ENCODE peak calls at places on chromosomes 5 and 9, in nine cellular contexts. One of them, this sample, is unnamed.

GRCh38 chr9:123049589-123050222 is 16.2 kb downstream of the GPR21 start:
- DNase-seq in NCI-H774: no peak
- DNase-seq in NCI-H1417: no peak
- DNase-seq in epithelial cell of esophagus: no peak
- DNase-seq in myocyte: peak
- DNase-seq in body of pancreas: peak
- DNase-seq in SK-N-DZ: no peak
- DNase-seq in activated effector memory CD4-positive, alpha-beta T cell treated with anti-CD3 and anti-CD28 coated beads, Interleukin-2, amount 50 U/mL, for 16 hours: no peak
- DNase-seq in stimulated activated CD8-positive, alpha-beta memory T cell treated with anti-CD3 and anti-CD28 coated beads, Interleukin-2, amount 100 ng/mL, for 1 hour: no peak
- DNase-seq in this sample: no peak

GRCh38 chr9:114894206-114894605 is 36.2 kb downstream of the TNFSF8 start:
- DNase-seq in activated effector memory CD4-positive, alpha-beta T cell treated with anti-CD3 and anti-CD28 coated beads, Interleukin-2, amount 50 U/mL, for 16 hours: no peak
- DNase-seq in epithelial cell of esophagus: no peak
- DNase-seq in SK-N-DZ: no peak
- DNase-seq in myocyte: no peak
- DNase-seq in stimulated activated CD8-positive, alpha-beta memory T cell treated with anti-CD3 and anti-CD28 coated beads, Interleukin-2, amount 100 ng/mL, for 1 hour: no peak
- DNase-seq in NCI-H1417: no peak
- DNase-seq in body of pancreas: no peak
- DNase-seq in NCI-H774: no peak
- DNase-seq in this sample: no peak

GRCh38 chr9:114507726-114508125 is 2.5 kb upstream of the WHRN start:
- DNase-seq in epithelial cell of esophagus: peak
- DNase-seq in activated effector memory CD4-positive, alpha-beta T cell treated with anti-CD3 and anti-CD28 coated beads, Interleukin-2, amount 50 U/mL, for 16 hours: no peak
- DNase-seq in stimulated activated CD8-positive, alpha-beta memory T cell treated with anti-CD3 and anti-CD28 coated beads, Interleukin-2, amount 100 ng/mL, for 1 hour: no peak
- DNase-seq in NCI-H1417: no peak
- DNase-seq in NCI-H774: no peak
- DNase-seq in body of pancreas: no peak
- DNase-seq in myocyte: peak
- DNase-seq in SK-N-DZ: no peak
- DNase-seq in this sample: peak

GRCh38 chr5:144194148-144194547 is 23.5 kb downstream of the KCTD16 start:
- DNase-seq in epithelial cell of esophagus: no peak
- DNase-seq in NCI-H774: no peak
- DNase-seq in NCI-H1417: no peak
- DNase-seq in stimulated activated CD8-positive, alpha-beta memory T cell treated with anti-CD3 and anti-CD28 coated beads, Interleukin-2, amount 100 ng/mL, for 1 hour: no peak
- DNase-seq in SK-N-DZ: no peak
- DNase-seq in activated effector memory CD4-positive, alpha-beta T cell treated with anti-CD3 and anti-CD28 coated beads, Interleukin-2, amount 50 U/mL, for 16 hours: no peak
- DNase-seq in myocyte: no peak
- DNase-seq in body of pancreas: no peak
- DNase-seq in this sample: no peak

GRCh38 chr5:68424799-68425537 is 209.4 kb downstream of the PIK3R1 start:
- DNase-seq in NCI-H1417: no peak
- DNase-seq in NCI-H774: no peak
- DNase-seq in epithelial cell of esophagus: peak
- DNase-seq in SK-N-DZ: no peak
- DNase-seq in stimulated activated CD8-positive, alpha-beta memory T cell treated with anti-CD3 and anti-CD28 coated beads, Interleukin-2, amount 100 ng/mL, for 1 hour: no peak
- DNase-seq in body of pancreas: no peak
- DNase-seq in activated effector memory CD4-positive, alpha-beta T cell treated with anti-CD3 and anti-CD28 coated beads, Interleukin-2, amount 50 U/mL, for 16 hours: no peak
- DNase-seq in myocyte: peak
- DNase-seq in this sample: peak

GRCh38 chr9:127930298-127931091 is at the start of gene PIP5KL1:
- DNase-seq in myocyte: peak
- DNase-seq in body of pancreas: peak
- DNase-seq in SK-N-DZ: peak
- DNase-seq in stimulated activated CD8-positive, alpha-beta memory T cell treated with anti-CD3 and anti-CD28 coated beads, Interleukin-2, amount 100 ng/mL, for 1 hour: peak
- DNase-seq in NCI-H1417: peak
- DNase-seq in epithelial cell of esophagus: peak
- DNase-seq in NCI-H774: peak
- DNase-seq in activated effector memory CD4-positive, alpha-beta T cell treated with anti-CD3 and anti-CD28 coated beads, Interleukin-2, amount 50 U/mL, for 16 hours: peak
- DNase-seq in this sample: peak

GRCh38 chr5:91361055-91361701 is 21.9 kb downstream of the ARRDC3 start:
- DNase-seq in stimulated activated CD8-positive, alpha-beta memory T cell treated with anti-CD3 and anti-CD28 coated beads, Interleukin-2, amount 100 ng/mL, for 1 hour: no peak
- DNase-seq in NCI-H774: no peak
- DNase-seq in body of pancreas: no peak
- DNase-seq in myocyte: peak
- DNase-seq in NCI-H1417: no peak
- DNase-seq in activated effector memory CD4-positive, alpha-beta T cell treated with anti-CD3 and anti-CD28 coated beads, Interleukin-2, amount 50 U/mL, for 16 hours: no peak
- DNase-seq in epithelial cell of esophagus: no peak
- DNase-seq in SK-N-DZ: no peak
- DNase-seq in this sample: peak

GRCh38 chr5:132022737-132023136 is 11.3 kb upstream of the ACSL6 start:
- DNase-seq in activated effector memory CD4-positive, alpha-beta T cell treated with anti-CD3 and anti-CD28 coated beads, Interleukin-2, amount 50 U/mL, for 16 hours: peak
- DNase-seq in NCI-H1417: no peak
- DNase-seq in SK-N-DZ: no peak
- DNase-seq in stimulated activated CD8-positive, alpha-beta memory T cell treated with anti-CD3 and anti-CD28 coated beads, Interleukin-2, amount 100 ng/mL, for 1 hour: no peak
- DNase-seq in epithelial cell of esophagus: no peak
- DNase-seq in myocyte: no peak
- DNase-seq in NCI-H774: no peak
- DNase-seq in body of pancreas: no peak
- DNase-seq in this sample: peak

GRCh38 chr9:127422133-127422782 is 1.9 kb upstream of the ZNF79 start:
- DNase-seq in epithelial cell of esophagus: no peak
- DNase-seq in SK-N-DZ: no peak
- DNase-seq in activated effector memory CD4-positive, alpha-beta T cell treated with anti-CD3 and anti-CD28 coated beads, Interleukin-2, amount 50 U/mL, for 16 hours: no peak
- DNase-seq in myocyte: no peak
- DNase-seq in NCI-H1417: no peak
- DNase-seq in body of pancreas: no peak
- DNase-seq in NCI-H774: no peak
- DNase-seq in stimulated activated CD8-positive, alpha-beta memory T cell treated with anti-CD3 and anti-CD28 coated beads, Interleukin-2, amount 100 ng/mL, for 1 hour: no peak
- DNase-seq in this sample: no peak

GRCh38 chr5:93791520-93791972 is 50.1 kb upstream of the POU5F2 start:
- DNase-seq in stimulated activated CD8-positive, alpha-beta memory T cell treated with anti-CD3 and anti-CD28 coated beads, Interleukin-2, amount 100 ng/mL, for 1 hour: no peak
- DNase-seq in myocyte: peak
- DNase-seq in NCI-H1417: peak
- DNase-seq in epithelial cell of esophagus: no peak
- DNase-seq in activated effector memory CD4-positive, alpha-beta T cell treated with anti-CD3 and anti-CD28 coated beads, Interleukin-2, amount 50 U/mL, for 16 hours: no peak
- DNase-seq in SK-N-DZ: no peak
- DNase-seq in NCI-H774: peak
- DNase-seq in body of pancreas: no peak
- DNase-seq in this sample: no peak

GRCh38 chr5:55593115-55593472 is 58.3 kb upstream of the PLPP1 start:
- DNase-seq in myocyte: peak
- DNase-seq in NCI-H774: no peak
- DNase-seq in stimulated activated CD8-positive, alpha-beta memory T cell treated with anti-CD3 and anti-CD28 coated beads, Interleukin-2, amount 100 ng/mL, for 1 hour: no peak
- DNase-seq in activated effector memory CD4-positive, alpha-beta T cell treated with anti-CD3 and anti-CD28 coated beads, Interleukin-2, amount 50 U/mL, for 16 hours: no peak
- DNase-seq in epithelial cell of esophagus: peak
- DNase-seq in SK-N-DZ: no peak
- DNase-seq in NCI-H1417: peak
- DNase-seq in body of pancreas: no peak
- DNase-seq in this sample: peak

GRCh38 chr5:40490464-40491083 is 189.1 kb upstream of the PTGER4 start:
- DNase-seq in NCI-H774: no peak
- DNase-seq in SK-N-DZ: no peak
- DNase-seq in myocyte: no peak
- DNase-seq in activated effector memory CD4-positive, alpha-beta T cell treated with anti-CD3 and anti-CD28 coated beads, Interleukin-2, amount 50 U/mL, for 16 hours: no peak
- DNase-seq in stimulated activated CD8-positive, alpha-beta memory T cell treated with anti-CD3 and anti-CD28 coated beads, Interleukin-2, amount 100 ng/mL, for 1 hour: no peak
- DNase-seq in epithelial cell of esophagus: no peak
- DNase-seq in NCI-H1417: no peak
- DNase-seq in body of pancreas: no peak
- DNase-seq in this sample: no peak

GRCh38 chr5:123438902-123439301 is 15.7 kb upstream of the CEP120 start:
- DNase-seq in body of pancreas: peak
- DNase-seq in epithelial cell of esophagus: peak
- DNase-seq in myocyte: no peak
- DNase-seq in stimulated activated CD8-positive, alpha-beta memory T cell treated with anti-CD3 and anti-CD28 coated beads, Interleukin-2, amount 100 ng/mL, for 1 hour: no peak
- DNase-seq in activated effector memory CD4-positive, alpha-beta T cell treated with anti-CD3 and anti-CD28 coated beads, Interleukin-2, amount 50 U/mL, for 16 hours: no peak
- DNase-seq in SK-N-DZ: no peak
- DNase-seq in NCI-H774: no peak
- DNase-seq in NCI-H1417: no peak
- DNase-seq in this sample: peak

GRCh38 chr5:173853370-173854131 is 34.6 kb upstream of the CPEB4 start:
- DNase-seq in NCI-H1417: no peak
- DNase-seq in epithelial cell of esophagus: no peak
- DNase-seq in NCI-H774: no peak
- DNase-seq in myocyte: no peak
- DNase-seq in activated effector memory CD4-positive, alpha-beta T cell treated with anti-CD3 and anti-CD28 coated beads, Interleukin-2, amount 50 U/mL, for 16 hours: no peak
- DNase-seq in stimulated activated CD8-positive, alpha-beta memory T cell treated with anti-CD3 and anti-CD28 coated beads, Interleukin-2, amount 100 ng/mL, for 1 hour: no peak
- DNase-seq in SK-N-DZ: no peak
- DNase-seq in body of pancreas: no peak
- DNase-seq in this sample: no peak

GRCh38 chr5:131536211-131536826 is 98.7 kb downstream of the RAPGEF6 start:
- DNase-seq in NCI-H1417: peak
- DNase-seq in activated effector memory CD4-positive, alpha-beta T cell treated with anti-CD3 and anti-CD28 coated beads, Interleukin-2, amount 50 U/mL, for 16 hours: no peak
- DNase-seq in epithelial cell of esophagus: no peak
- DNase-seq in stimulated activated CD8-positive, alpha-beta memory T cell treated with anti-CD3 and anti-CD28 coated beads, Interleukin-2, amount 100 ng/mL, for 1 hour: no peak
- DNase-seq in NCI-H774: peak
- DNase-seq in body of pancreas: no peak
- DNase-seq in SK-N-DZ: peak
- DNase-seq in myocyte: peak
- DNase-seq in this sample: no peak

GRCh38 chr9:88777498-88778312 is 213.6 kb upstream of the S1PR3 start:
- DNase-seq in activated effector memory CD4-positive, alpha-beta T cell treated with anti-CD3 and anti-CD28 coated beads, Interleukin-2, amount 50 U/mL, for 16 hours: no peak
- DNase-seq in myocyte: no peak
- DNase-seq in stimulated activated CD8-positive, alpha-beta memory T cell treated with anti-CD3 and anti-CD28 coated beads, Interleukin-2, amount 100 ng/mL, for 1 hour: no peak
- DNase-seq in body of pancreas: no peak
- DNase-seq in SK-N-DZ: no peak
- DNase-seq in NCI-H774: no peak
- DNase-seq in epithelial cell of esophagus: peak
- DNase-seq in NCI-H1417: no peak
- DNase-seq in this sample: no peak

GRCh38 chr5:139552893-139553575 is 8.1 kb upstream of the UBE2D2 start:
- DNase-seq in myocyte: peak
- DNase-seq in NCI-H1417: no peak
- DNase-seq in SK-N-DZ: no peak
- DNase-seq in activated effector memory CD4-positive, alpha-beta T cell treated with anti-CD3 and anti-CD28 coated beads, Interleukin-2, amount 50 U/mL, for 16 hours: no peak
- DNase-seq in stimulated activated CD8-positive, alpha-beta memory T cell treated with anti-CD3 and anti-CD28 coated beads, Interleukin-2, amount 100 ng/mL, for 1 hour: no peak
- DNase-seq in epithelial cell of esophagus: no peak
- DNase-seq in NCI-H774: no peak
- DNase-seq in body of pancreas: no peak
- DNase-seq in this sample: no peak

GRCh38 chr5:151005187-151005974 is 15.0 kb upstream of the GPX3 start:
- DNase-seq in stimulated activated CD8-positive, alpha-beta memory T cell treated with anti-CD3 and anti-CD28 coated beads, Interleukin-2, amount 100 ng/mL, for 1 hour: no peak
- DNase-seq in SK-N-DZ: no peak
- DNase-seq in activated effector memory CD4-positive, alpha-beta T cell treated with anti-CD3 and anti-CD28 coated beads, Interleukin-2, amount 50 U/mL, for 16 hours: no peak
- DNase-seq in NCI-H1417: no peak
- DNase-seq in myocyte: peak
- DNase-seq in body of pancreas: no peak
- DNase-seq in NCI-H774: no peak
- DNase-seq in epithelial cell of esophagus: no peak
- DNase-seq in this sample: no peak

GRCh38 chr5:32210151-32210550 is 36.0 kb upstream of the GOLPH3 start:
- DNase-seq in NCI-H774: no peak
- DNase-seq in NCI-H1417: no peak
- DNase-seq in SK-N-DZ: no peak
- DNase-seq in body of pancreas: no peak
- DNase-seq in myocyte: no peak
- DNase-seq in activated effector memory CD4-positive, alpha-beta T cell treated with anti-CD3 and anti-CD28 coated beads, Interleukin-2, amount 50 U/mL, for 16 hours: no peak
- DNase-seq in stimulated activated CD8-positive, alpha-beta memory T cell treated with anti-CD3 and anti-CD28 coated beads, Interleukin-2, amount 100 ng/mL, for 1 hour: no peak
- DNase-seq in epithelial cell of esophagus: no peak
- DNase-seq in this sample: no peak

GRCh38 chr5:139271201-139272027 is 22.1 kb upstream of the MATR3 start:
- DNase-seq in activated effector memory CD4-positive, alpha-beta T cell treated with anti-CD3 and anti-CD28 coated beads, Interleukin-2, amount 50 U/mL, for 16 hours: no peak
- DNase-seq in NCI-H1417: no peak
- DNase-seq in NCI-H774: peak
- DNase-seq in SK-N-DZ: no peak
- DNase-seq in body of pancreas: peak
- DNase-seq in myocyte: peak
- DNase-seq in epithelial cell of esophagus: peak
- DNase-seq in stimulated activated CD8-positive, alpha-beta memory T cell treated with anti-CD3 and anti-CD28 coated beads, Interleukin-2, amount 100 ng/mL, for 1 hour: no peak
- DNase-seq in this sample: peak

GRCh38 chr9:71985070-71985956 is 73.9 kb downstream of the C9orf85 start:
- DNase-seq in NCI-H774: no peak
- DNase-seq in myocyte: no peak
- DNase-seq in NCI-H1417: no peak
- DNase-seq in epithelial cell of esophagus: peak
- DNase-seq in body of pancreas: no peak
- DNase-seq in stimulated activated CD8-positive, alpha-beta memory T cell treated with anti-CD3 and anti-CD28 coated beads, Interleukin-2, amount 100 ng/mL, for 1 hour: no peak
- DNase-seq in activated effector memory CD4-positive, alpha-beta T cell treated with anti-CD3 and anti-CD28 coated beads, Interleukin-2, amount 50 U/mL, for 16 hours: no peak
- DNase-seq in SK-N-DZ: no peak
- DNase-seq in this sample: no peak

GRCh38 chr9:127423591-127423933 is 620 bp upstream of the ZNF79 start:
- DNase-seq in SK-N-DZ: no peak
- DNase-seq in activated effector memory CD4-positive, alpha-beta T cell treated with anti-CD3 and anti-CD28 coated beads, Interleukin-2, amount 50 U/mL, for 16 hours: no peak
- DNase-seq in body of pancreas: no peak
- DNase-seq in stimulated activated CD8-positive, alpha-beta memory T cell treated with anti-CD3 and anti-CD28 coated beads, Interleukin-2, amount 100 ng/mL, for 1 hour: no peak
- DNase-seq in NCI-H1417: no peak
- DNase-seq in epithelial cell of esophagus: no peak
- DNase-seq in NCI-H774: no peak
- DNase-seq in myocyte: no peak
- DNase-seq in this sample: no peak

GRCh38 chr9:76161546-76161945 is 232.7 kb downstream of the RFK start:
- DNase-seq in SK-N-DZ: peak
- DNase-seq in myocyte: peak
- DNase-seq in body of pancreas: no peak
- DNase-seq in epithelial cell of esophagus: no peak
- DNase-seq in stimulated activated CD8-positive, alpha-beta memory T cell treated with anti-CD3 and anti-CD28 coated beads, Interleukin-2, amount 100 ng/mL, for 1 hour: no peak
- DNase-seq in NCI-H774: no peak
- DNase-seq in NCI-H1417: no peak
- DNase-seq in activated effector memory CD4-positive, alpha-beta T cell treated with anti-CD3 and anti-CD28 coated beads, Interleukin-2, amount 50 U/mL, for 16 hours: no peak
- DNase-seq in this sample: no peak

GRCh38 chr9:116686693-116687073 is 422 bp upstream of the TRIM32 start:
- DNase-seq in SK-N-DZ: no peak
- DNase-seq in epithelial cell of esophagus: no peak
- DNase-seq in myocyte: no peak
- DNase-seq in body of pancreas: no peak
- DNase-seq in NCI-H774: no peak
- DNase-seq in stimulated activated CD8-positive, alpha-beta memory T cell treated with anti-CD3 and anti-CD28 coated beads, Interleukin-2, amount 100 ng/mL, for 1 hour: no peak
- DNase-seq in activated effector memory CD4-positive, alpha-beta T cell treated with anti-CD3 and anti-CD28 coated beads, Interleukin-2, amount 50 U/mL, for 16 hours: no peak
- DNase-seq in NCI-H1417: no peak
- DNase-seq in this sample: no peak

GRCh38 chr9:137279741-137280477 is 2.4 kb downstream of the TOR4A start:
- DNase-seq in myocyte: no peak
- DNase-seq in SK-N-DZ: peak
- DNase-seq in NCI-H1417: no peak
- DNase-seq in stimulated activated CD8-positive, alpha-beta memory T cell treated with anti-CD3 and anti-CD28 coated beads, Interleukin-2, amount 100 ng/mL, for 1 hour: no peak
- DNase-seq in epithelial cell of esophagus: no peak
- DNase-seq in activated effector memory CD4-positive, alpha-beta T cell treated with anti-CD3 and anti-CD28 coated beads, Interleukin-2, amount 50 U/mL, for 16 hours: no peak
- DNase-seq in body of pancreas: no peak
- DNase-seq in NCI-H774: no peak
- DNase-seq in this sample: no peak

GRCh38 chr9:136861874-136862457 is 4.1 kb downstream of the EDF1 start:
- DNase-seq in stimulated activated CD8-positive, alpha-beta memory T cell treated with anti-CD3 and anti-CD28 coated beads, Interleukin-2, amount 100 ng/mL, for 1 hour: no peak
- DNase-seq in body of pancreas: no peak
- DNase-seq in NCI-H774: no peak
- DNase-seq in activated effector memory CD4-positive, alpha-beta T cell treated with anti-CD3 and anti-CD28 coated beads, Interleukin-2, amount 50 U/mL, for 16 hours: no peak
- DNase-seq in SK-N-DZ: no peak
- DNase-seq in NCI-H1417: no peak
- DNase-seq in epithelial cell of esophagus: no peak
- DNase-seq in myocyte: no peak
- DNase-seq in this sample: no peak

GRCh38 chr5:1374030-1374679 is 29.3 kb upstream of the CLPTM1L start:
- DNase-seq in body of pancreas: no peak
- DNase-seq in myocyte: no peak
- DNase-seq in stimulated activated CD8-positive, alpha-beta memory T cell treated with anti-CD3 and anti-CD28 coated beads, Interleukin-2, amount 100 ng/mL, for 1 hour: no peak
- DNase-seq in SK-N-DZ: no peak
- DNase-seq in NCI-H774: no peak
- DNase-seq in NCI-H1417: no peak
- DNase-seq in epithelial cell of esophagus: no peak
- DNase-seq in activated effector memory CD4-positive, alpha-beta T cell treated with anti-CD3 and anti-CD28 coated beads, Interleukin-2, amount 50 U/mL, for 16 hours: no peak
- DNase-seq in this sample: no peak

GRCh38 chr5:63131618-63132285 is 553.1 kb downstream of the LRRC70 start:
- DNase-seq in body of pancreas: no peak
- DNase-seq in epithelial cell of esophagus: peak
- DNase-seq in SK-N-DZ: no peak
- DNase-seq in NCI-H774: no peak
- DNase-seq in NCI-H1417: no peak
- DNase-seq in stimulated activated CD8-positive, alpha-beta memory T cell treated with anti-CD3 and anti-CD28 coated beads, Interleukin-2, amount 100 ng/mL, for 1 hour: no peak
- DNase-seq in myocyte: no peak
- DNase-seq in activated effector memory CD4-positive, alpha-beta T cell treated with anti-CD3 and anti-CD28 coated beads, Interleukin-2, amount 50 U/mL, for 16 hours: no peak
- DNase-seq in this sample: peak

GRCh38 chr9:87706066-87706739 is 19.7 kb upstream of the CTSL start:
- DNase-seq in body of pancreas: no peak
- DNase-seq in epithelial cell of esophagus: no peak
- DNase-seq in NCI-H774: no peak
- DNase-seq in SK-N-DZ: no peak
- DNase-seq in stimulated activated CD8-positive, alpha-beta memory T cell treated with anti-CD3 and anti-CD28 coated beads, Interleukin-2, amount 100 ng/mL, for 1 hour: no peak
- DNase-seq in myocyte: no peak
- DNase-seq in NCI-H1417: no peak
- DNase-seq in activated effector memory CD4-positive, alpha-beta T cell treated with anti-CD3 and anti-CD28 coated beads, Interleukin-2, amount 50 U/mL, for 16 hours: no peak
- DNase-seq in this sample: no peak

GRCh38 chr9:110141118-110141797 is 66.7 kb downstream of the C9orf152 start:
- DNase-seq in myocyte: peak
- DNase-seq in SK-N-DZ: no peak
- DNase-seq in NCI-H774: no peak
- DNase-seq in body of pancreas: peak
- DNase-seq in NCI-H1417: no peak
- DNase-seq in epithelial cell of esophagus: peak
- DNase-seq in stimulated activated CD8-positive, alpha-beta memory T cell treated with anti-CD3 and anti-CD28 coated beads, Interleukin-2, amount 100 ng/mL, for 1 hour: no peak
- DNase-seq in activated effector memory CD4-positive, alpha-beta T cell treated with anti-CD3 and anti-CD28 coated beads, Interleukin-2, amount 50 U/mL, for 16 hours: no peak
- DNase-seq in this sample: peak

GRCh38 chr9:21611896-21612295 is 129.8 kb upstream of the IFNE start:
- DNase-seq in epithelial cell of esophagus: peak
- DNase-seq in activated effector memory CD4-positive, alpha-beta T cell treated with anti-CD3 and anti-CD28 coated beads, Interleukin-2, amount 50 U/mL, for 16 hours: peak
- DNase-seq in stimulated activated CD8-positive, alpha-beta memory T cell treated with anti-CD3 and anti-CD28 coated beads, Interleukin-2, amount 100 ng/mL, for 1 hour: no peak
- DNase-seq in myocyte: no peak
- DNase-seq in NCI-H1417: no peak
- DNase-seq in body of pancreas: no peak
- DNase-seq in SK-N-DZ: no peak
- DNase-seq in NCI-H774: no peak
- DNase-seq in this sample: peak